ENCODE peak calls at places on chromosomes 16 and 17, in ten cellular contexts. I is DND-41, F is mammary epithelial cell, X is fibroblast of lung, S is GM23338, E is HCT116, U is SK-N-MC, O is GM12878, R is PC-9, K is HepG2. Z is an unnamed sample.

GRCh38 chr17:74780443-74781238 is 4.5 kb upstream of the NAT9 start:
- DNase-seq in I (no peak), F (no peak), X (peak), S (peak), E (peak), U (no peak), O (no peak), R (peak), K (peak), Z (no peak)

GRCh38 chr17:57048096-57048495 is 37.0 kb upstream of the AKAP1 start:
- DNase-seq in I (no peak), F (peak), X (no peak), S (no peak), E (no peak), U (no peak), O (no peak), R (no peak), K (no peak), Z (no peak)

GRCh38 chr17:81727324-81728031 is 15.4 kb downstream of the SLC25A10 start:
- DNase-seq in I (no peak), F (no peak), X (no peak), S (no peak), E (no peak), U (no peak), O (no peak), R (no peak), K (peak), Z (no peak)

GRCh38 chr16:89048087-89048729 is 45.4 kb upstream of the ACSF3 start:
- DNase-seq in I (no peak), F (no peak), X (no peak), S (peak), E (no peak), U (no peak), O (no peak), R (no peak), K (no peak), Z (no peak)

GRCh38 chr17:62707425-62707739 is 79.9 kb downstream of the MRC2 start:
- DNase-seq in I (no peak), F (no peak), X (no peak), S (no peak), E (no peak), U (no peak), O (no peak), R (no peak), K (no peak), Z (no peak)

GRCh38 chr16:4218202-4218601 is 23.7 kb downstream of the SRL start:
- DNase-seq in I (no peak), F (no peak), X (no peak), S (no peak), E (no peak), U (no peak), O (no peak), R (peak), K (no peak), Z (no peak)

GRCh38 chr16:21701271-21701670 is 37.5 kb downstream of the OTOA start:
- DNase-seq in I (no peak), F (no peak), X (no peak), S (peak), E (no peak), U (no peak), O (no peak), R (no peak), K (no peak), Z (no peak)

GRCh38 chr17:14741516-14741915 is 440.6 kb downstream of the HS3ST3B1 start:
- DNase-seq in I (no peak), F (peak), X (no peak), S (no peak), E (no peak), U (no peak), O (no peak), R (no peak), K (no peak), Z (no peak)

GRCh38 chr16:67486805-67487204 is 3.5 kb upstream of the AGRP start:
- DNase-seq in I (no peak), F (no peak), X (no peak), S (no peak), E (no peak), U (no peak), O (no peak), R (no peak), K (no peak), Z (no peak)

GRCh38 chr16:69306031-69306430 is 5.1 kb upstream of the VPS4A start:
- DNase-seq in I (no peak), F (no peak), X (no peak), S (no peak), E (no peak), U (no peak), O (no peak), R (peak), K (no peak), Z (no peak)

GRCh38 chr17:76528528-76529223 is 8.8 kb downstream of the CYGB start:
- DNase-seq in I (no peak), F (no peak), X (peak), S (no peak), E (no peak), U (no peak), O (no peak), R (no peak), K (no peak), Z (no peak)

GRCh38 chr17:29038511-29039300 is 4.2 kb upstream of the PIPOX start:
- DNase-seq in I (no peak), F (peak), X (no peak), S (no peak), E (no peak), U (peak), O (no peak), R (no peak), K (no peak), Z (no peak)

GRCh38 chr17:39627170-39627716 is 491 bp downstream of the PPP1R1B start:
- DNase-seq in I (no peak), F (no peak), X (no peak), S (no peak), E (no peak), U (no peak), O (no peak), R (no peak), K (no peak), Z (no peak)
- TF ChIP-seq EZH2 in I (no peak), F (no peak), X (peak), S (no peak), E (no peak), U (no peak), O (no peak), R (no peak), K (no peak), Z (no peak)

GRCh38 chr17:38674013-38674748 is 576 bp downstream of the EPOP start:
- DNase-seq in I (peak), F (no peak), X (no peak), S (peak), E (no peak), U (no peak), O (no peak), R (no peak), K (no peak), Z (no peak)
- TF ChIP-seq EZH2 in I (no peak), F (peak), X (peak), S (peak), E (no peak), U (no peak), O (no peak), R (no peak), K (no peak), Z (peak)

GRCh38 chr17:35345926-35346771 is 27.3 kb downstream of the SLFN11 start:
- DNase-seq in I (peak), F (peak), X (peak), S (peak), E (no peak), U (no peak), O (no peak), R (no peak), K (no peak), Z (no peak)
- TF ChIP-seq EZH2 in I (no peak), F (peak), X (no peak), S (peak), E (no peak), U (no peak), O (no peak), R (no peak), K (no peak), Z (no peak)

GRCh38 chr16:85948870-85949269 is 49.9 kb downstream of the IRF8 start:
- DNase-seq in I (no peak), F (no peak), X (no peak), S (no peak), E (no peak), U (no peak), O (peak), R (no peak), K (no peak), Z (no peak)
- TF ChIP-seq EZH2 in I (no peak), F (no peak), X (no peak), S (no peak), E (no peak), U (no peak), O (no peak), R (no peak), K (no peak), Z (no peak)

GRCh38 chr17:50118076-50118827 is 11.7 kb downstream of the SAMD14 start:
- DNase-seq in I (no peak), F (no peak), X (no peak), S (no peak), E (no peak), U (no peak), O (no peak), R (no peak), K (no peak), Z (no peak)

GRCh38 chr17:50114849-50115357 is 15.1 kb downstream of the SAMD14 start:
- DNase-seq in I (peak), F (peak), X (peak), S (peak), E (peak), U (peak), O (no peak), R (peak), K (peak), Z (no peak)

GRCh38 chr17:50118828-50119218 is 11.1 kb downstream of the SAMD14 start:
- DNase-seq in I (no peak), F (no peak), X (no peak), S (no peak), E (no peak), U (no peak), O (no peak), R (no peak), K (no peak), Z (no peak)

GRCh38 chr17:50115744-50116143 is 14.2 kb downstream of the SAMD14 start:
- DNase-seq in I (no peak), F (no peak), X (no peak), S (no peak), E (no peak), U (no peak), O (no peak), R (no peak), K (no peak), Z (no peak)

GRCh38 chr17:50117202-50118040 is 12.5 kb downstream of the SAMD14 start:
- DNase-seq in I (peak), F (peak), X (peak), S (peak), E (peak), U (no peak), O (no peak), R (no peak), K (peak), Z (no peak)
- TF ChIP-seq EZH2 in I (peak), F (no peak), X (no peak), S (peak), E (no peak), U (no peak), O (no peak), R (no peak), K (no peak), Z (peak)

GRCh38 chr17:78343433-78344201 is 16.3 kb downstream of the SOCS3 start:
- DNase-seq in I (peak), F (no peak), X (no peak), S (peak), E (no peak), U (no peak), O (no peak), R (peak), K (no peak), Z (no peak)

GRCh38 chr17:78342438-78343098 is 17.3 kb downstream of the SOCS3 start:
- DNase-seq in I (no peak), F (peak), X (peak), S (peak), E (peak), U (no peak), O (no peak), R (peak), K (no peak), Z (no peak)

GRCh38 chr17:78343099-78343432 is 16.8 kb downstream of the SOCS3 start:
- DNase-seq in I (no peak), F (peak), X (peak), S (peak), E (peak), U (no peak), O (no peak), R (no peak), K (no peak), Z (no peak)

GRCh38 chr17:78340183-78340955 is 19.5 kb downstream of the SOCS3 start:
- DNase-seq in I (no peak), F (peak), X (no peak), S (no peak), E (no peak), U (no peak), O (no peak), R (no peak), K (no peak), Z (no peak)

DNA sequence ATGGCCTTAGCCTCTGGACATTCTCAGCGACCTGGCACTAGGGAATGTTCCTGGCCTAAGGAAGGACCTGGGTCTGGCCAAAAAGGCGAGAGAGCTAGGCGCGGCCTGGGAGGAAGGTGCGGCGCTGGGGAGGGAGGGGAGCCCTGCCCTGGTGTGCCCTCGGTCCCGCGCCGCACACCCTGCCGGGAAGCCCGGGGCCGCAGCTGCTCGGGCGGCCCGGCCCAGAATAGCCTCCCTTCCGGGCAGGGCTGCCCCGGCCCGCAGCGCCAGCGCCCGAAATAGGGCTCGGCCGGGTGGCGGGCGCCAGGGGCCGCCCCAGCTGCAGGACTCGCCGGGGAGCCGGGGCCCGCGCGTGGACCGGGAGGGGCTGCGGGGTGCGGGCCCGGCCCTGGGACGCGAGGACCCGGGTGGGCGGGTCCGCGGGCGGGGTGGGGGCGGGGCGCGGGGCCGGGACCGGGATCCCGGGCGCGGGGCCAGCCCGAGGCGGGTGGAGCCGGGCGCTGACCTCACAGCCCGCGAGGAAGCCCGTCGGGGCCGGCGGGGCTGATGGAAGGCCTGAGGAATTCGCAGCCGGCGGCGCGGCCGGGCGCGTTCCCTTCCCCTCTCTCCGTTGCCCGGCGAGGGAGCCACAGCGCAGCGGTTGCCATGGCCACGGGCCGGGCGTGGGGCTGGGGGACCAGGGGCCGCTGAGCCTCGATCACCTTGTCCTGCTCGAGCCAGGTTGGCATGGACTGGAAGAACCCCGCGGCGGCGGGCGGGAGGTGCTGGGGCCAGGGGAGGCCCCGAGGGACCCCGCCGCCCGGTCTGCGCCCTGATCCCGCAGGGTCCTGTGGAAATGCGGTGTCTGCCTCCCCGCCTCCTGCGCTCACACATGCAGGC is 18.1 kb downstream of the SOCS3 start:
- DNase-seq in I (no peak), F (peak), X (peak), S (peak), E (no peak), U (no peak), O (no peak), R (peak), K (no peak), Z (no peak)
- TF ChIP-seq EZH2 in I (no peak), F (no peak), X (no peak), S (peak), E (no peak), U (no peak), O (no peak), R (no peak), K (no peak), Z (no peak)

GRCh38 chr17:49990921-49991320 is 4.1 kb downstream of the DLX3 start:
- DNase-seq in I (no peak), F (no peak), X (no peak), S (no peak), E (no peak), U (no peak), O (no peak), R (no peak), K (no peak), Z (no peak)
- TF ChIP-seq EZH2 in I (no peak), F (no peak), X (no peak), S (no peak), E (no peak), U (no peak), O (no peak), R (no peak), K (no peak), Z (no peak)

GRCh38 chr16:2023098-2023925 is 3.4 kb upstream of the NHERF2 start:
- DNase-seq in I (peak), F (peak), X (peak), S (peak), E (peak), U (no peak), O (peak), R (peak), K (peak), Z (peak)
- TF ChIP-seq EZH2 in I (no peak), F (no peak), X (no peak), S (no peak), E (no peak), U (no peak), O (no peak), R (no peak), K (no peak), Z (no peak)

Z was measured in keratinocyte.